ENCODE peak calls at places on chromosomes 1 and 21, in five cellular contexts. One of them, this sample, is unnamed. For H3K4me1, the result is how much of the 10 kb centered on the place peaks cover.

GRCh38 chr1:239243003-239243402 is 143.4 kb upstream of the CHRM3 start:
- DNase-seq in ovary: no peak
- DNase-seq in MM.1S: peak
- DNase-seq in iPS DF 6.9: peak
- DNase-seq in uterus: no peak
- DNase-seq in this sample: no peak

GRCh38 chr1:231040019-231040799 is at the start of gene FAM89A:
- DNase-seq in uterus: peak
- DNase-seq in iPS DF 6.9: no peak
- DNase-seq in MM.1S: peak
- DNase-seq in ovary: peak
- DNase-seq in this sample: peak

GRCh38 chr1:203652718-203653461 is 26.3 kb downstream of the ATP2B4 start:
- DNase-seq in ovary: no peak
- DNase-seq in iPS DF 6.9: no peak
- DNase-seq in MM.1S: no peak
- DNase-seq in uterus: no peak
- DNase-seq in this sample: peak

GRCh38 chr1:11753555-11754208 is 8.3 kb upstream of the C1orf167 start:
- DNase-seq in MM.1S: no peak
- DNase-seq in ovary: no peak
- DNase-seq in iPS DF 6.9: no peak
- DNase-seq in uterus: no peak
- DNase-seq in this sample: no peak

GRCh38 chr1:47984175-47984789 is 12.9 kb downstream of the TRABD2B start:
- DNase-seq in MM.1S: peak
- DNase-seq in iPS DF 6.9: no peak
- DNase-seq in ovary: no peak
- DNase-seq in uterus: no peak
- DNase-seq in this sample: no peak

GRCh38 chr1:163709636-163710035 is 387.9 kb downstream of the NUF2 start:
- DNase-seq in uterus: no peak
- DNase-seq in iPS DF 6.9: no peak
- DNase-seq in MM.1S: no peak
- DNase-seq in ovary: no peak
- DNase-seq in this sample: no peak

GRCh38 chr1:56448937-56449336 is 130.4 kb downstream of the PLPP3 start:
- DNase-seq in MM.1S: no peak
- DNase-seq in ovary: no peak
- DNase-seq in uterus: peak
- DNase-seq in iPS DF 6.9: no peak
- DNase-seq in this sample: no peak

GRCh38 chr1:12525311-12526181 is 92.5 kb downstream of the DHRS3 start:
- DNase-seq in iPS DF 6.9: no peak
- DNase-seq in uterus: peak
- DNase-seq in ovary: peak
- DNase-seq in MM.1S: no peak
- DNase-seq in this sample: no peak

GRCh38 chr1:31765041-31765467 is 914 bp upstream of the ADGRB2 start:
- DNase-seq in iPS DF 6.9: no peak
- DNase-seq in MM.1S: peak
- DNase-seq in ovary: no peak
- DNase-seq in uterus: no peak
- DNase-seq in this sample: no peak

GRCh38 chr21:33051925-33052324 is 18.0 kb upstream of the OLIG1 start:
- DNase-seq in MM.1S: no peak
- DNase-seq in ovary: no peak
- DNase-seq in uterus: no peak
- DNase-seq in iPS DF 6.9: no peak
- DNase-seq in this sample: no peak

GRCh38 chr1:201309420-201309819 is 26.1 kb downstream of the PKP1 start:
- DNase-seq in iPS DF 6.9: peak
- DNase-seq in ovary: no peak
- DNase-seq in uterus: peak
- DNase-seq in MM.1S: peak
- DNase-seq in this sample: no peak

GRCh38 chr1:90201467-90202358 is 206.8 kb downstream of the ZNF326 start:
- DNase-seq in iPS DF 6.9: no peak
- DNase-seq in MM.1S: no peak
- DNase-seq in ovary: no peak
- DNase-seq in uterus: no peak
- DNase-seq in this sample: no peak

GRCh38 chr1:172930142-172930541 is 120.6 kb downstream of the TNFSF18 start:
- DNase-seq in iPS DF 6.9: no peak
- DNase-seq in ovary: no peak
- DNase-seq in MM.1S: no peak
- DNase-seq in uterus: no peak
- DNase-seq in this sample: no peak

GRCh38 chr1:155938220-155938627 is 3.2 kb upstream of the RXFP4 start:
- DNase-seq in iPS DF 6.9: peak
- DNase-seq in MM.1S: peak
- DNase-seq in uterus: no peak
- DNase-seq in ovary: no peak
- DNase-seq in this sample: no peak

GRCh38 chr1:1753607-1754005 is 24.7 kb downstream of the NADK start:
- DNase-seq in uterus: no peak
- DNase-seq in MM.1S: no peak
- DNase-seq in iPS DF 6.9: no peak
- DNase-seq in ovary: no peak
- DNase-seq in this sample: no peak

GRCh38 chr1:3313579-3313955 is 140.9 kb upstream of the ARHGEF16 start:
- DNase-seq in MM.1S: no peak
- DNase-seq in iPS DF 6.9: no peak
- DNase-seq in ovary: peak
- DNase-seq in uterus: peak
- DNase-seq in this sample: no peak

GRCh38 chr1:11531314-11531870 is 52.4 kb downstream of the DISP3 start:
- DNase-seq in uterus: no peak
- DNase-seq in MM.1S: no peak
- DNase-seq in ovary: no peak
- DNase-seq in iPS DF 6.9: no peak
- DNase-seq in this sample: no peak

GRCh38 chr21:31334648-31335121 is 9.4 kb downstream of the TIAM1 start:
- DNase-seq in uterus: no peak
- DNase-seq in iPS DF 6.9: no peak
- DNase-seq in MM.1S: no peak
- DNase-seq in ovary: no peak
- DNase-seq in this sample: no peak

GRCh38 chr1:61221642-61222041 is 139.3 kb downstream of the NFIA start:
- DNase-seq in iPS DF 6.9: no peak
- DNase-seq in MM.1S: no peak
- DNase-seq in ovary: no peak
- DNase-seq in uterus: no peak
- DNase-seq in this sample: no peak

GRCh38 chr1:193729429-193729828 is 543.0 kb upstream of the B3GALT2 start:
- DNase-seq in MM.1S: no peak
- DNase-seq in iPS DF 6.9: no peak
- DNase-seq in uterus: no peak
- DNase-seq in ovary: no peak
- DNase-seq in this sample: no peak

GRCh38 chr21:37253991-37254390 is 13.1 kb downstream of the VPS26C start:
- DNase-seq in ovary: no peak
- DNase-seq in uterus: no peak
- DNase-seq in MM.1S: no peak
- DNase-seq in iPS DF 6.9: no peak
- DNase-seq in this sample: no peak

GRCh38 chr1:228650141-228650540 is 85.1 kb upstream of the RHOU start:
- DNase-seq in iPS DF 6.9: peak
- DNase-seq in ovary: peak
- DNase-seq in uterus: no peak
- DNase-seq in MM.1S: no peak
- DNase-seq in this sample: no peak

GRCh38 chr1:230066036-230066435 is 1.0 kb upstream of the GALNT2 start:
- DNase-seq in iPS DF 6.9: no peak
- DNase-seq in ovary: no peak
- DNase-seq in uterus: no peak
- DNase-seq in MM.1S: peak
- DNase-seq in this sample: no peak

GRCh38 chr1:222021124-222021523 is 279.2 kb upstream of the DUSP10 start:
- DNase-seq in ovary: no peak
- DNase-seq in MM.1S: no peak
- DNase-seq in uterus: no peak
- DNase-seq in iPS DF 6.9: no peak
- DNase-seq in this sample: no peak

GRCh38 chr21:43020177-43020576 is 45.8 kb downstream of the PKNOX1 start:
- DNase-seq in iPS DF 6.9: no peak
- DNase-seq in uterus: no peak
- DNase-seq in ovary: no peak
- DNase-seq in MM.1S: no peak
- DNase-seq in this sample: no peak

GRCh38 chr21:43021756-43022600 is 47.6 kb downstream of the PKNOX1 start:
- DNase-seq in ovary: no peak
- DNase-seq in MM.1S: no peak
- DNase-seq in iPS DF 6.9: no peak
- DNase-seq in uterus: no peak
- DNase-seq in this sample: no peak

GRCh38 chr21:43018519-43018918 is 44.2 kb downstream of the PKNOX1 start:
- DNase-seq in iPS DF 6.9: no peak
- DNase-seq in ovary: no peak
- DNase-seq in MM.1S: no peak
- DNase-seq in uterus: no peak
- DNase-seq in this sample: no peak

GRCh38 chr21:43021191-43021590 is 46.8 kb downstream of the PKNOX1 start:
- DNase-seq in iPS DF 6.9: no peak
- DNase-seq in ovary: no peak
- DNase-seq in uterus: no peak
- DNase-seq in MM.1S: no peak
- DNase-seq in this sample: no peak

GRCh38 chr21:43020771-43021170 is 46.4 kb downstream of the PKNOX1 start:
- DNase-seq in MM.1S: no peak
- DNase-seq in ovary: no peak
- DNase-seq in iPS DF 6.9: no peak
- DNase-seq in uterus: no peak
- DNase-seq in this sample: no peak
- H3K27ac ChIP-seq in MM.1S: no peak
- H3K27ac ChIP-seq in ovary: no peak
- H3K27ac ChIP-seq in iPS DF 6.9: no peak
- H3K27ac ChIP-seq in uterus: no peak
- H3K27ac ChIP-seq in this sample: no peak

GRCh38 chr1:91712393-91712792 is 173.6 kb downstream of the TGFBR3 start:
- DNase-seq in ovary: no peak
- DNase-seq in iPS DF 6.9: no peak
- DNase-seq in MM.1S: peak
- DNase-seq in uterus: no peak
- DNase-seq in this sample: no peak
- H3K4me1 ChIP-seq in ovary: under half
- H3K4me1 ChIP-seq in iPS DF 6.9: under half
- H3K4me1 ChIP-seq in MM.1S: under half
- H3K4me1 ChIP-seq in uterus: under half
- H3K4me1 ChIP-seq in this sample: under half

GRCh38 chr1:160415696-160416298 is 15.4 kb downstream of the VANGL2 start:
- DNase-seq in iPS DF 6.9: no peak
- DNase-seq in uterus: no peak
- DNase-seq in ovary: no peak
- DNase-seq in MM.1S: no peak
- DNase-seq in this sample: no peak

GRCh38 chr1:160416369-160416768 is 16.0 kb downstream of the VANGL2 start:
- DNase-seq in uterus: no peak
- DNase-seq in iPS DF 6.9: no peak
- DNase-seq in ovary: no peak
- DNase-seq in MM.1S: no peak
- DNase-seq in this sample: no peak

GRCh38 chr1:160413716-160414115 is 13.4 kb downstream of the VANGL2 start:
- DNase-seq in MM.1S: no peak
- DNase-seq in iPS DF 6.9: no peak
- DNase-seq in ovary: no peak
- DNase-seq in uterus: no peak
- DNase-seq in this sample: no peak

GRCh38 chr1:160411963-160412362 is 11.6 kb downstream of the VANGL2 start:
- DNase-seq in iPS DF 6.9: no peak
- DNase-seq in uterus: no peak
- DNase-seq in ovary: no peak
- DNase-seq in MM.1S: no peak
- DNase-seq in this sample: no peak

GRCh38 chr1:160414836-160415235 is 14.5 kb downstream of the VANGL2 start:
- DNase-seq in MM.1S: no peak
- DNase-seq in uterus: no peak
- DNase-seq in iPS DF 6.9: no peak
- DNase-seq in ovary: no peak
- DNase-seq in this sample: no peak
- H3K27ac ChIP-seq in MM.1S: no peak
- H3K27ac ChIP-seq in uterus: no peak
- H3K27ac ChIP-seq in iPS DF 6.9: no peak
- H3K27ac ChIP-seq in ovary: no peak
- H3K27ac ChIP-seq in this sample: no peak

GRCh38 chr1:64524614-64525013 is 54.7 kb downstream of the CACHD1 start:
- DNase-seq in uterus: no peak
- DNase-seq in ovary: no peak
- DNase-seq in MM.1S: no peak
- DNase-seq in iPS DF 6.9: no peak
- DNase-seq in this sample: no peak

GRCh38 chr1:64519921-64520320 is 50.0 kb downstream of the CACHD1 start:
- DNase-seq in MM.1S: no peak
- DNase-seq in uterus: no peak
- DNase-seq in ovary: no peak
- DNase-seq in iPS DF 6.9: no peak
- DNase-seq in this sample: no peak

GRCh38 chr1:64525116-64525686 is 55.3 kb downstream of the CACHD1 start:
- DNase-seq in ovary: no peak
- DNase-seq in uterus: no peak
- DNase-seq in MM.1S: no peak
- DNase-seq in iPS DF 6.9: no peak
- DNase-seq in this sample: no peak

GRCh38 chr1:64523938-64524337 is 54.0 kb downstream of the CACHD1 start:
- DNase-seq in iPS DF 6.9: no peak
- DNase-seq in uterus: no peak
- DNase-seq in MM.1S: no peak
- DNase-seq in ovary: no peak
- DNase-seq in this sample: no peak

GRCh38 chr1:64522740-64523139 is 52.8 kb downstream of the CACHD1 start:
- DNase-seq in ovary: no peak
- DNase-seq in iPS DF 6.9: no peak
- DNase-seq in MM.1S: no peak
- DNase-seq in uterus: no peak
- DNase-seq in this sample: no peak
- H3K4me1 ChIP-seq in ovary: under half
- H3K4me1 ChIP-seq in iPS DF 6.9: under half
- H3K4me1 ChIP-seq in MM.1S: under half
- H3K4me1 ChIP-seq in uterus: under half
- H3K4me1 ChIP-seq in this sample: under half

GRCh38 chr1:88773540-88774150 is 89.6 kb downstream of the PKN2 start:
- DNase-seq in uterus: no peak
- DNase-seq in MM.1S: no peak
- DNase-seq in ovary: no peak
- DNase-seq in iPS DF 6.9: no peak
- DNase-seq in this sample: no peak
- H3K27ac ChIP-seq in uterus: no peak
- H3K27ac ChIP-seq in MM.1S: no peak
- H3K27ac ChIP-seq in ovary: no peak
- H3K27ac ChIP-seq in iPS DF 6.9: no peak
- H3K27ac ChIP-seq in this sample: no peak

GRCh38 chr1:223720987-223721591 is 8.8 kb downstream of the CAPN2 start:
- DNase-seq in MM.1S: no peak
- DNase-seq in uterus: no peak
- DNase-seq in iPS DF 6.9: no peak
- DNase-seq in ovary: no peak
- DNase-seq in this sample: no peak
- H3K4me1 ChIP-seq in MM.1S: under half
- H3K4me1 ChIP-seq in uterus: under half
- H3K4me1 ChIP-seq in iPS DF 6.9: under half
- H3K4me1 ChIP-seq in ovary: under half
- H3K4me1 ChIP-seq in this sample: half or more